ENCODE peak calls at places on chromosomes 7 and 10, in eight cellular contexts. W is fibroblast of lung, Q is tibial nerve, E is MM.1S, V is lower leg skin, Z is spleen, U is adrenal gland, T is H7. B is an unnamed sample.
A peak's percentile ranks its signal among the peaks of the same experiment; 100 is the strongest.

GRCh38 chr7:128727239-128727638 is 11.9 kb upstream of the CALU start:
- DNase-seq in E (no peak), Q (no peak), W (no peak), T (no peak), V (no peak), U (no peak), Z (no peak), B (no peak)

GRCh38 chr7:48250441-48250951 is 79.2 kb downstream of the ABCA13 start:
- DNase-seq in T (no peak), E (no peak), V (no peak), W (peak; percentile 81), U (peak; percentile 29), Q (no peak), Z (no peak), B (no peak)

GRCh38 chr10:122510736-122511135 is 49.4 kb downstream of the HTRA1 start:
- DNase-seq in V (no peak), Z (no peak), U (no peak), T (no peak), E (no peak), W (no peak), Q (no peak), B (no peak)

GRCh38 chr7:121395494-121395960 is 581 bp downstream of the FAM3C start:
- DNase-seq in Q (no peak), U (peak; percentile 14), Z (peak; percentile 91), V (no peak), E (peak; percentile 73), T (no peak), W (peak; percentile 32), B (peak; percentile 7)

GRCh38 chr10:79021948-79022499 is 46.7 kb upstream of the ZMIZ1 start:
- DNase-seq in E (no peak), Z (peak; percentile 29), V (no peak), U (no peak), Q (no peak), T (no peak), W (no peak), B (no peak)

GRCh38 chr7:1925349-1925748 is 255.3 kb downstream of the ELFN1 start:
- DNase-seq in U (no peak), Z (peak; percentile 32), E (no peak), Q (no peak), T (peak; percentile 85), V (no peak), W (no peak), B (no peak)

GRCh38 chr10:13816195-13816926 is 229.6 kb downstream of the PRPF18 start:
- DNase-seq in T (no peak), Z (no peak), V (peak; percentile 26), E (no peak), W (peak; percentile 82), Q (peak; percentile 57), U (peak; percentile 59), B (peak; percentile 85)

GRCh38 chr10:86545097-86545496 is 23.5 kb upstream of the WAPL start:
- DNase-seq in U (no peak), T (no peak), Z (no peak), V (no peak), Q (no peak), W (no peak), E (no peak), B (no peak)

GRCh38 chr7:24701899-24702235 is 55.4 kb downstream of the GSDME start:
- DNase-seq in E (no peak), T (no peak), W (no peak), V (no peak), Z (no peak), U (no peak), Q (no peak), B (no peak)

GRCh38 chr10:118278649-118279048 is 63.5 kb downstream of the FAM204A start:
- DNase-seq in U (no peak), W (peak; percentile 10), T (no peak), E (no peak), Q (no peak), V (no peak), Z (no peak), B (no peak)

GRCh38 chr10:111811515-111811914 is 372.1 kb downstream of the GPAM start:
- DNase-seq in V (no peak), T (no peak), Q (no peak), W (no peak), Z (no peak), U (no peak), E (no peak), B (no peak)

GRCh38 chr7:75980865-75981449 is 13.4 kb downstream of the TMEM120A start:
- DNase-seq in Z (peak; percentile 74), E (no peak), T (peak; percentile 36), V (no peak), U (peak; percentile 36), W (no peak), Q (no peak), B (no peak)

GRCh38 chr10:8049151-8049873 is 5.2 kb upstream of the GATA3 start:
- DNase-seq in W (no peak), Q (no peak), V (no peak), Z (no peak), T (peak; percentile 90), E (no peak), U (no peak), B (no peak)

GRCh38 chr10:47095848-47096612 is 184.8 kb downstream of the PTPN20 start:
- DNase-seq in W (no peak), E (no peak), Z (no peak), V (no peak), Q (no peak), U (no peak), T (no peak), B (no peak)

GRCh38 chr10:47095211-47095610 is 184.0 kb downstream of the PTPN20 start:
- DNase-seq in W (no peak), E (no peak), T (no peak), U (no peak), Z (no peak), V (no peak), Q (no peak), B (no peak)

GRCh38 chr10:47092822-47093221 is 181.6 kb downstream of the PTPN20 start:
- DNase-seq in T (no peak), Q (no peak), Z (no peak), E (no peak), V (no peak), W (no peak), U (no peak), B (no peak)

GRCh38 chr10:47094636-47095035 is 183.4 kb downstream of the PTPN20 start:
- DNase-seq in V (no peak), Q (no peak), U (no peak), Z (no peak), E (no peak), W (no peak), T (no peak), B (no peak)

GRCh38 chr10:47094126-47094525 is 182.9 kb downstream of the PTPN20 start:
- DNase-seq in Q (no peak), U (no peak), T (no peak), Z (no peak), V (no peak), E (no peak), W (no peak), B (no peak)
- H3K4me3 ChIP-seq in Q (no peak overlapping the region), U (no peak overlapping the region), T (no peak overlapping the region), Z (no peak overlapping the region), V (no peak overlapping the region), E (no peak overlapping the region), W (no peak overlapping the region), B (no peak overlapping the region)

DNA sequence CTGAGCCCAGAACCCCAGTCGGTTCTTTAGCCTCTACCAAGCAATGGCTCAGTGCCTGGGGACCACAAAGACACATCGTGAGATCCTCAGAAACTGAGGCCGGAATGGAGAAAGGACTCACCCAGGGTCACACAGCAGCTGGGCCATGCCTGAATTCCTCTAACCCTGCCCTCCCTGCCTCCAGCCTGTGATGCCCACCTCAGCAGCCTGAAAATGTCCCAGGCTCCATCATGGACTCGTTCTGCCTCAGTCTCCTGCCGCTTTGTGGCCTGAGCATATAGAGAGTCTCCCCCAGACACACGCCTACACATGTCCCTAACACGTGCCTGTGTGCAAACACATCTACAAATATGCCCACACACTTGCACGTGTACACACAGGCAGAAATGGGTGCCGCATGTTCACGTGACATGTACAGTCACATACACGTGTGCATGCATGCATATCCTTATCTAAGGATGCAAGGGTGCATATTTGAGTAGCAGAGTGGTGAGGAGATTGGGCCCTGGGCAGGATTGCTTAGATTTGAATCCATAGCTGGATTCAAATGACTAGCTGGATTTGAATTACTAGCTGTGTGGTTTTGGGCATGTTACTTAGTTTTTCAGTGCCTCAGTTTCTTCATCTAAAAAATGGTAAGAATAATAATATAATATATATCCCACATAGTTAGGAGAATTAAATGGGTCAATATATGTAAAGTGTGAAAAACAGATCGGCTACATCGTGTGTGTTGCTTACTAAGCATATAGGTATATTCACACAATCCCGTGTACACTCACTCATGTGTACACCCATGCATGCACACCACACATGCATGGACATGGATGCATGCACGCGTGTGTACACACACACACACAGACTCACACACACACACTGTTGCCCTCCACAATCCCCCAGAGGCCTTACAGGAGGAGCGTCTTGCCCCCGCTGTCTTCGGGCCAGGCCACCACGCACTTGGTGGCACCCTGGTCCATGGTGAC is 2.4 kb downstream of the TACR2 start:
- DNase-seq in Q (no peak), E (no peak), Z (peak; percentile 69), V (no peak), W (no peak), U (no peak), T (no peak), B (no peak)
- H3K4me3 ChIP-seq in Q (no peak overlapping the region), E (no peak overlapping the region), Z (no peak overlapping the region), V (no peak overlapping the region), W (no peak overlapping the region), U (no peak overlapping the region), T (no peak overlapping the region), B (no peak overlapping the region)

DNA sequence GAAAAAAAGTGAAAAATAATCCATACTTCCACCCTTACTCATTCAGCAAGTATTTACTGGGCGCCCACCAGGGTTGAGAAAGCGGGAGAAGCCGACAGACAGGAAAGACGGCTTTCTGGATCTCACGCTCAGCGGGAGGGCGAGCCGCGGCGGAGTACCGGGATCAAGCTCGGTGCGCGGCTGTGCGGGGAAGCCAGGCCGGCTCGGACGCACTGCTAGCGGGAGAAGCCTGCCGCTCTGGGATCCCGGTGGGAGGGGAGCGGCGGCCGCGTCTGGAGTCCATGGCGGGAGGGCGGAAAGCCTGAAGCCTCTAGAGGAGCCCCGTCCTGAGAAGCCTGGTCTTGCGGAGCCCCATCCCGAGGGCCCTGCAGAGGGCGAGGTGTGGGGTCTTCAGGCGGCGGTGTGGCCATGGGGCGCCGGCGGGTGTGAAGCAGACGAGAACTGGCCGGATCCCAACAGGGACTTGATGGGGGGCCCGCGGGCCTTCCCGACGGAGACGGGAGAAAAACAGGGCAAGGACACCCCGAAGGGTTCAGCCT is 82.9 kb downstream of the VIPR2 start:
- DNase-seq in E (no peak), W (no peak), V (no peak), U (no peak), Q (no peak), Z (no peak), T (peak; percentile 91), B (no peak)
- H3K4me3 ChIP-seq in E (no peak overlapping the region), W (no peak overlapping the region), V (no peak overlapping the region), U (no peak overlapping the region), Q (no peak overlapping the region), Z (no peak overlapping the region), T (no peak overlapping the region), B (no peak overlapping the region)

GRCh38 chr7:130160455-130160854 is 44.8 kb downstream of the TMEM209 start:
- DNase-seq in E (no peak), W (no peak), V (no peak), Z (no peak), U (no peak), T (no peak), Q (no peak), B (no peak)

GRCh38 chr7:130157700-130158099 is 47.5 kb downstream of the TMEM209 start:
- DNase-seq in U (no peak), Q (no peak), W (no peak), E (no peak), Z (no peak), V (no peak), T (no peak), B (no peak)

GRCh38 chr7:130160023-130160422 is 45.2 kb downstream of the TMEM209 start:
- DNase-seq in T (no peak), U (no peak), V (no peak), W (no peak), E (no peak), Q (no peak), Z (no peak), B (no peak)

GRCh38 chr7:130162196-130162595 is 43.0 kb downstream of the TMEM209 start:
- DNase-seq in U (no peak), E (no peak), Z (no peak), W (no peak), T (no peak), V (no peak), Q (no peak), B (no peak)
- H3K4me3 ChIP-seq in U (no peak overlapping the region), E (no peak overlapping the region), Z (no peak overlapping the region), W (no peak overlapping the region), T (no peak overlapping the region), V (no peak overlapping the region), Q (no peak overlapping the region), B (no peak overlapping the region)